ENCODE peak calls at places on chromosomes 13 and 19, in eight cellular contexts. P, Q, F, R, X, L, Z and S are unnamed samples.

GRCh38 chr19:13972368-13973155 is 20.3 kb downstream of the DCAF15 start:
- DNase-seq in P (no peak), Q (no peak), F (no peak), R (no peak), X (no peak), L (no peak), Z (no peak), S (no peak)

GRCh38 chr19:6476155-6476895 is 5.3 kb downstream of the DENND1C start:
- DNase-seq in P (peak), Q (no peak), F (peak), R (peak), X (peak), L (no peak), Z (peak), S (peak)

GRCh38 chr13:22740264-22740663 is 440.5 kb upstream of the SGCG start:
- DNase-seq in P (no peak), Q (no peak), F (no peak), R (no peak), X (no peak), L (no peak), Z (no peak), S (no peak)

GRCh38 chr19:45442927-45443461 is 19.3 kb upstream of the ERCC1 start:
- DNase-seq in P (peak), Q (no peak), F (peak), R (no peak), X (no peak), L (no peak), Z (no peak), S (no peak)

GRCh38 chr19:48297975-48298374 is 27.4 kb upstream of the EMP3 start:
- DNase-seq in P (no peak), Q (no peak), F (no peak), R (no peak), X (no peak), L (no peak), Z (no peak), S (no peak)

GRCh38 chr13:46553521-46553885 is 533 bp downstream of the LRCH1 start:
- DNase-seq in P (no peak), Q (no peak), F (no peak), R (no peak), X (no peak), L (no peak), Z (no peak), S (no peak)

GRCh38 chr19:47330466-47330869 is 1.5 kb upstream of the C5AR2 start:
- DNase-seq in P (no peak), Q (no peak), F (peak), R (peak), X (no peak), L (no peak), Z (no peak), S (no peak)

GRCh38 chr13:64428196-64428595 is 2801.9 kb downstream of the PCDH9 start:
- DNase-seq in P (no peak), Q (no peak), F (peak), R (peak), X (peak), L (no peak), Z (no peak), S (no peak)

GRCh38 chr13:27375686-27376326 is 48.6 kb upstream of the GTF3A start:
- DNase-seq in P (peak), Q (no peak), F (peak), R (peak), X (peak), L (peak), Z (no peak), S (no peak)

GRCh38 chr13:111336666-111337065 is 16.2 kb downstream of the TEX29 start:
- DNase-seq in P (no peak), Q (no peak), F (no peak), R (no peak), X (peak), L (no peak), Z (no peak), S (no peak)

GRCh38 chr19:7859766-7860165 is 14.4 kb downstream of the PRR36 start:
- DNase-seq in P (no peak), Q (no peak), F (no peak), R (no peak), X (no peak), L (no peak), Z (no peak), S (no peak)

GRCh38 chr13:101415358-101416174 is 742 bp downstream of the NALCN start:
- DNase-seq in P (peak), Q (no peak), F (no peak), R (no peak), X (no peak), L (no peak), Z (no peak), S (no peak)

GRCh38 chr19:45852941-45853340 is 10.0 kb downstream of the SYMPK start:
- DNase-seq in P (no peak), Q (peak), F (peak), R (no peak), X (no peak), L (no peak), Z (no peak), S (no peak)

GRCh38 chr19:1601613-1602064 is 3.6 kb downstream of the UQCR11 start:
- DNase-seq in P (no peak), Q (no peak), F (no peak), R (no peak), X (no peak), L (no peak), Z (no peak), S (no peak)

GRCh38 chr19:52689804-52690394 is 44.9 kb downstream of the ZNF611 start:
- DNase-seq in P (no peak), Q (no peak), F (no peak), R (peak), X (peak), L (peak), Z (no peak), S (no peak)

GRCh38 chr19:32879741-32880140 is 10.2 kb upstream of the SLC7A9 start:
- DNase-seq in P (no peak), Q (no peak), F (no peak), R (no peak), X (no peak), L (no peak), Z (no peak), S (no peak)

GRCh38 chr13:40152145-40152544 is 496.7 kb downstream of the COG6 start:
- DNase-seq in P (no peak), Q (no peak), F (peak), R (peak), X (peak), L (no peak), Z (no peak), S (no peak)

GRCh38 chr19:48627211-48627864 is 8.0 kb downstream of the SPHK2 start:
- DNase-seq in P (no peak), Q (no peak), F (no peak), R (no peak), X (no peak), L (no peak), Z (no peak), S (no peak)

GRCh38 chr13:114259974-114260373 is 21.4 kb upstream of the UPF3A start:
- DNase-seq in P (peak), Q (peak), F (no peak), R (no peak), X (no peak), L (no peak), Z (no peak), S (no peak)